ENCODE peak calls at places on chromosomes 4 and X, in ten cellular contexts. N, E, F, V, Q, R, Z, M, J and T are unnamed samples.

GRCh38 chr4:139214039-139214534 is 37.1 kb upstream of the ELF2 start:
- DNase-seq in E (peak), Z (peak), J (no peak), M (peak), F (no peak), Q (no peak), N (no peak), V (no peak), R (no peak), T (no peak)

GRCh38 chr4:190019023-190019858 is 7.8 kb downstream of the FRG2 start:
- DNase-seq in N (no peak), F (no peak), R (no peak), Q (no peak), Z (no peak), J (no peak), E (no peak), M (peak), V (no peak), T (no peak)

GRCh38 chr4:73776363-73776762 is 36.0 kb downstream of the CXCL8 start:
- DNase-seq in E (peak), V (peak), R (peak), M (no peak), F (no peak), Z (no peak), N (peak), J (no peak), Q (no peak), T (peak)

GRCh38 chrX:151098996-151099395 is 77.4 kb upstream of the GPR50 start:
- DNase-seq in V (no peak), J (no peak), Z (no peak), N (no peak), E (peak), F (no peak), M (no peak), Q (no peak), R (no peak), T (no peak)

GRCh38 chr4:34323549-34324325 is 1920.6 kb downstream of the ARAP2 start:
- DNase-seq in N (peak), E (no peak), V (peak), J (no peak), Q (no peak), Z (no peak), F (no peak), R (peak), M (peak), T (no peak)

GRCh38 chrX:29867971-29868370 is 347.4 kb upstream of the MAGEB2 start:
- DNase-seq in R (no peak), M (no peak), J (no peak), Z (no peak), E (no peak), N (no peak), V (no peak), Q (no peak), F (no peak), T (no peak)

GRCh38 chr4:101210331-101210730 is 137.0 kb downstream of the PPP3CA start:
- DNase-seq in Z (no peak), Q (no peak), N (no peak), J (no peak), R (no peak), E (no peak), V (no peak), M (no peak), F (no peak), T (no peak)

GRCh38 chrX:31070057-31070468 is 1.8 kb downstream of the FTHL17 start:
- DNase-seq in Z (no peak), V (peak), Q (no peak), N (no peak), F (no peak), M (no peak), R (no peak), J (no peak), E (no peak), T (no peak)

GRCh38 chrX:106035064-106035463 is 3.5 kb downstream of the SERPINA7 start:
- DNase-seq in M (peak), J (no peak), V (peak), E (no peak), Z (no peak), F (no peak), N (no peak), Q (no peak), R (no peak), T (no peak)

GRCh38 chr4:23422878-23423277 is 467.0 kb downstream of the PPARGC1A start:
- DNase-seq in N (no peak), Q (no peak), V (no peak), E (no peak), M (peak), Z (no peak), F (no peak), R (no peak), J (no peak), T (no peak)

GRCh38 chr4:76589872-76590846 is 155.1 kb downstream of the SHROOM3 start:
- DNase-seq in Z (peak), M (peak), E (peak), N (peak), F (no peak), R (peak), J (peak), V (no peak), Q (peak), T (peak)

GRCh38 chr4:26197018-26197779 is 123.6 kb upstream of the RBPJ start:
- DNase-seq in F (peak), M (no peak), N (peak), Z (no peak), Q (no peak), J (no peak), R (peak), V (peak), E (no peak), T (peak)

GRCh38 chr4:6953751-6954380 is 44.2 kb downstream of the TBC1D14 start:
- DNase-seq in E (peak), N (peak), J (peak), Z (peak), M (peak), V (peak), Q (no peak), F (no peak), R (peak), T (peak)

GRCh38 chrX:118495958-118496762 is 545 bp downstream of the DOCK11 start:
- DNase-seq in R (no peak), J (peak), M (peak), N (no peak), Z (no peak), F (peak), E (peak), V (peak), Q (peak), T (no peak)

GRCh38 chr4:9782136-9782436 is 652 bp downstream of the DRD5 start:
- DNase-seq in R (no peak), F (no peak), Q (no peak), M (no peak), V (no peak), N (no peak), Z (no peak), E (no peak), J (no peak), T (no peak)

GRCh38 chrX:103628386-103629290 is at the start of gene TCEAL1:
- DNase-seq in R (peak), E (peak), J (peak), Q (peak), M (peak), Z (peak), V (peak), F (peak), N (no peak), T (no peak)

GRCh38 chr4:3449574-3450534 is 8.1 kb downstream of the HGFAC start:
- DNase-seq in Q (no peak), M (no peak), N (no peak), F (no peak), Z (no peak), E (no peak), V (no peak), J (no peak), R (no peak), T (no peak)

GRCh38 chrX:137479394-137479793 is 86.5 kb upstream of the ZIC3 start:
- DNase-seq in V (no peak), N (no peak), R (no peak), J (no peak), F (no peak), E (no peak), Z (no peak), M (no peak), Q (no peak), T (no peak)

GRCh38 chrX:121260568-121261240 is 213.3 kb downstream of the GLUD2 start:
- DNase-seq in M (no peak), E (no peak), R (no peak), V (no peak), Z (no peak), J (no peak), Q (no peak), F (no peak), N (no peak), T (no peak)

GRCh38 chr4:139416073-139416673 is 37.7 kb upstream of the RAB33B start:
- DNase-seq in Z (peak), F (no peak), Q (peak), M (peak), N (peak), J (no peak), E (no peak), R (peak), V (peak), T (peak)

GRCh38 chr4:107654694-107655093 is 65.3 kb downstream of the PAPSS1 start:
- DNase-seq in V (peak), F (no peak), Q (peak), N (no peak), E (no peak), Z (peak), R (no peak), J (no peak), M (no peak), T (no peak)

GRCh38 chrX:635428-636192 is 5.0 kb downstream of the SHOX start:
- DNase-seq in M (peak), Z (no peak), N (no peak), J (no peak), Q (no peak), R (no peak), E (no peak), F (peak), V (no peak), T (no peak)

GRCh38 chrX:13487731-13488505 is 81.5 kb upstream of the EGFL6 start:
- DNase-seq in E (peak), V (peak), Q (peak), J (no peak), M (peak), Z (peak), R (peak), N (peak), F (peak), T (peak)

GRCh38 chr4:158710814-158711213 is 12.4 kb downstream of the PPID start:
- DNase-seq in N (no peak), E (no peak), R (peak), F (no peak), Z (no peak), V (peak), Q (no peak), J (no peak), M (no peak), T (no peak)

GRCh38 chrX:19382500-19383145 is 38.9 kb downstream of the PDHA1 start:
- DNase-seq in M (peak), J (peak), N (no peak), R (peak), Q (peak), F (peak), E (peak), V (peak), Z (peak), T (no peak)

GRCh38 chrX:155718964-155719586 is 106.3 kb upstream of the TMLHE start:
- DNase-seq in M (no peak), R (no peak), F (no peak), E (peak), Q (no peak), N (no peak), J (no peak), Z (no peak), V (no peak), T (no peak)

GRCh38 chrX:3806630-3807029 is 93.2 kb upstream of the PRKX start:
- DNase-seq in E (no peak), V (no peak), N (no peak), F (no peak), Z (peak), M (no peak), Q (no peak), J (no peak), R (no peak), T (no peak)

GRCh38 chrX:3807906-3808305 is 94.5 kb upstream of the PRKX start:
- DNase-seq in Z (no peak), F (no peak), J (no peak), N (no peak), M (peak), E (no peak), Q (no peak), V (no peak), R (no peak), T (no peak)

GRCh38 chrX:3815896-3816664 is 102.6 kb upstream of the PRKX start:
- DNase-seq in F (peak), Q (peak), N (no peak), E (peak), J (peak), M (peak), Z (peak), V (peak), R (peak), T (no peak)

GRCh38 chrX:3811331-3812311 is 98.2 kb upstream of the PRKX start:
- DNase-seq in Z (no peak), V (peak), J (no peak), E (no peak), M (peak), R (peak), Q (no peak), F (no peak), N (no peak), T (no peak)
- TF ChIP-seq CTCF in Z (peak), V (peak), J (peak), E (no peak), M (peak), R (peak), Q (peak), F (peak), N (peak), T (peak)

DNA sequence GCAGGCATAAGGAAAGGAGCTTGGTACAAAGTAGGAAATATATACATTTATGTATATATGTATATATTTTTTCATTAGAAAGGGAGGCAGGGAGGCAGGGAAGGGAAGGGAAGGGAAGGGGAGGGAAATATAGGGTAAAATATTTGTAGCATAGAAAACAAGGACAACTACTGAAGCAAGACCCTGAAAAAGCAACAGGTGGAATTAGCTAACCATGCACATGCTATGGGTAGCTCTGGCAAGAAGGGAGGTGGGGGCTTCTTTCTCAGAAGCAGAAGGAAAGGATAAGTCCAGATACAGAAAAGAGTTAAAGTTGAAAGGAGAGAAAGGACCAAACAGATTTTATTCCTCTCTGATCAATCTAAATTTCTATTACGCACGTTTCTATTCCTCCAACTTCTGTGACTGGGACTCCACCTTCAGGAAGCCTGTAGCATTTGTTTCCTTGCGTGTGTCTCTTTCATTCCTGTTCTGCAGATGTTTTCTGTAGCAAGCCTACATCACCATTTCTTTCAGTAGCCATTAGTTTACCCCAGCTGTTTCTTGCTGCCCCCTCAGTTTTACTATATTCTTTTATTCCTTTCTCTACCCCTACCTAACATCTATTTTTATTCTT is 82.9 kb downstream of the OR13H1 start:
- DNase-seq in N (no peak), J (no peak), E (no peak), M (peak), Z (no peak), V (peak), Q (no peak), R (no peak), F (no peak), T (no peak)
- TF ChIP-seq CTCF in N (peak), J (no peak), E (no peak), M (peak), Z (peak), V (no peak), Q (peak), R (no peak), F (no peak), T (no peak)

GRCh38 chr4:172686021-172686420 is 482.6 kb upstream of the GALNT7 start:
- DNase-seq in F (no peak), Q (no peak), J (no peak), M (no peak), V (no peak), Z (no peak), R (no peak), E (no peak), N (no peak), T (no peak)

GRCh38 chr4:172683016-172683415 is 485.6 kb upstream of the GALNT7 start:
- DNase-seq in V (no peak), J (no peak), Z (no peak), F (no peak), E (no peak), N (peak), R (peak), M (no peak), Q (no peak), T (no peak)

GRCh38 chr4:172691552-172691951 is 477.1 kb upstream of the GALNT7 start:
- DNase-seq in E (no peak), V (no peak), J (no peak), Z (no peak), M (no peak), Q (no peak), R (no peak), F (no peak), N (no peak), T (no peak)

GRCh38 chr4:172692701-172693100 is 475.9 kb upstream of the GALNT7 start:
- DNase-seq in R (no peak), N (no peak), E (no peak), J (no peak), V (peak), Q (no peak), F (no peak), M (no peak), Z (no peak), T (no peak)

GRCh38 chr4:172688536-172688935 is 480.1 kb upstream of the GALNT7 start:
- DNase-seq in E (no peak), J (no peak), Z (no peak), M (no peak), F (no peak), V (no peak), R (no peak), N (no peak), Q (no peak), T (no peak)
- TF ChIP-seq CTCF in E (no peak), J (no peak), Z (no peak), M (peak), F (no peak), V (no peak), R (no peak), N (no peak), Q (no peak), T (no peak)

GRCh38 chr4:116015549-116015948 is 902.1 kb upstream of the NDST4 start:
- DNase-seq in M (no peak), N (no peak), R (no peak), Q (no peak), V (no peak), J (no peak), E (no peak), Z (no peak), F (no peak), T (no peak)

GRCh38 chr4:116018831-116019230 is 905.4 kb upstream of the NDST4 start:
- DNase-seq in V (peak), R (no peak), Z (no peak), F (no peak), Q (no peak), J (no peak), N (no peak), E (no peak), M (no peak), T (no peak)

GRCh38 chr4:116016201-116016600 is 902.8 kb upstream of the NDST4 start:
- DNase-seq in V (peak), E (no peak), Q (no peak), F (no peak), Z (no peak), R (peak), M (peak), J (peak), N (peak), T (no peak)

GRCh38 chr4:116023049-116023448 is 909.6 kb upstream of the NDST4 start:
- DNase-seq in V (no peak), E (no peak), Q (no peak), M (no peak), J (no peak), N (no peak), F (no peak), Z (no peak), R (no peak), T (no peak)

DNA sequence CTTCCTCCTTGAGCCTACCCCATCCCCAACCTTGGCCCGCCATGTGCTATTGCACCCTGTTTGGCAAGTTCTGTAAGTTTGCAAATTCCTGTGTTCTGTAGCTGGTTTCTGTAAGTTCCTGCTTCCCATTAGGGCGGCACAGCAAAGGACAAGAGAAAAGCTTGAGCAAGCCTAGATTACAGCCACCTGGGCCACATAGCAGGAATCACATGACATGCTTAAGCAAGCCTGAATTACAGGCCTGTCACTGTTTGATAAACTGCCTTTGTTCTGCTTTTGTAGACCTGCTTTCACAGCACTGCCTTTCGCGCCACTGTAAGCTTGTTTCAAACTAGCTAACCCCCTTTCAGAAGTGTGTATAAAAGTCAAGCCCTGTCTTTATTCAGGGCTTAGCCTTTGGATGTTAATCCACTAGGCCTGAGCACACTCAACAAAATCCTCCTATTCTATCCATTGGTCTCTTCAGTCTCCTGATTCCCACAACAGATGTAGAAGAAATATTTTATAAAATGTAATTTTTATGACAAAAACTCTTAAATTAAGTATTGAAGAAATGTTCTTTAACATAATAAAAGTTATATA is 906.8 kb upstream of the NDST4 start:
- DNase-seq in Q (no peak), V (peak), F (no peak), N (no peak), E (no peak), J (no peak), R (no peak), Z (no peak), M (peak), T (no peak)
- TF ChIP-seq CTCF in Q (no peak), V (no peak), F (no peak), N (no peak), E (no peak), J (no peak), R (no peak), Z (no peak), M (no peak), T (no peak)

DNA sequence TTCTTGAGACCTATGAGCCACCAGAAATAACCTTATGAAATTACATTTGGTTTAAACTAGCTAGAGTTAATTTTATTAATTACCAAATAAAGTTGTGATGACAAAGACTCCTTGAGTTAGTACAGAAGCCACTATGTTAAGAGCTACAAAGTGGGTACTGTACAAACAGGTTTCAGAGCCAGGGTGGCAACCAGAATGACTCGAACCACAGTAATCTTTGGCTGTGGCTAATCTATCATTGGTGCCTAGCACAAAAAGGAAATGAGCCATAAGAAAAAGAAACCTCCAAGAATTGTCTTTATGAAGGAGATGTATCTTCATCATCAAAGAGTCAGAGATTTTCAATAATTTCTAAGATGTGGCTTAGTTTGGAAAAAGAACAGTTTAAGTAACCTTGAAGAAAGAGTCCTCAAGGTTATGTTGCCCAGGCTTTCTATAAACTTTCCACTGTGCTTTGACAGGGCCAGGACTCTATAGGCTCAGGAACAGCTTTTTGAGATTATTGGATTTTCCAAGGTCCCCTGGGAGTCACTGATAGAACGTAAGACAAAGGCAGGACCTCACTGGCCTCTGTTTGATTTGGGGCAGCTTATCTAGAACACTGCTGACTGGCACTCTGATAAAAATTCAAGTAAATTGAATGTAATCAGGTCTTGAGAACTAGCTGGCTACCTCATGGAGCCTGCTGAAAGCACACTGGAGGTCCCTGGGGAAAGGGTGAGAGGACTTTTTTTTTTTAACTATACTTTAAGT is 777.7 kb downstream of the STIM2 start:
- DNase-seq in E (no peak), F (no peak), R (no peak), J (no peak), V (peak), N (no peak), M (no peak), Z (no peak), Q (no peak), T (no peak)
- TF ChIP-seq CTCF in E (no peak), F (no peak), R (no peak), J (no peak), V (no peak), N (no peak), M (no peak), Z (no peak), Q (no peak), T (no peak)